ENCODE peak calls at places on chromosomes 12 and 14, in eight cellular contexts. One of them, this sample, is unnamed.

GRCh38 chr12:104951759-104952509 is 6.2 kb downstream of the SLC41A2 start:
- DNase-seq in NCI-H2081: no peak
- DNase-seq in GM13976: no peak
- DNase-seq in GDM1: no peak
- DNase-seq in GM19239: no peak
- DNase-seq in cardiac fibroblast: peak
- DNase-seq in A549: no peak
- DNase-seq in AG04450: no peak
- DNase-seq in this sample: no peak

GRCh38 chr14:61547186-61548121 is 147.9 kb upstream of the HIF1A start:
- DNase-seq in NCI-H2081: no peak
- DNase-seq in GM13976: no peak
- DNase-seq in GDM1: no peak
- DNase-seq in GM19239: no peak
- DNase-seq in cardiac fibroblast: peak
- DNase-seq in A549: peak
- DNase-seq in AG04450: no peak
- DNase-seq in this sample: no peak

GRCh38 chr14:91284146-91284790 is 39.8 kb upstream of the GPR68 start:
- DNase-seq in NCI-H2081: no peak
- DNase-seq in GM13976: no peak
- DNase-seq in GDM1: no peak
- DNase-seq in GM19239: no peak
- DNase-seq in cardiac fibroblast: peak
- DNase-seq in A549: no peak
- DNase-seq in AG04450: peak
- DNase-seq in this sample: no peak

GRCh38 chr14:51219473-51220448 is 20.3 kb upstream of the TMX1 start:
- DNase-seq in NCI-H2081: peak
- DNase-seq in GM13976: no peak
- DNase-seq in GDM1: no peak
- DNase-seq in GM19239: no peak
- DNase-seq in cardiac fibroblast: peak
- DNase-seq in A549: peak
- DNase-seq in AG04450: no peak
- DNase-seq in this sample: peak

GRCh38 chr14:22533057-22533704 is 55.8 kb downstream of the DAD1 start:
- DNase-seq in NCI-H2081: no peak
- DNase-seq in GM13976: no peak
- DNase-seq in GDM1: no peak
- DNase-seq in GM19239: no peak
- DNase-seq in cardiac fibroblast: no peak
- DNase-seq in A549: no peak
- DNase-seq in AG04450: no peak
- DNase-seq in this sample: no peak

GRCh38 chr12:80912906-80913769 is 24.6 kb downstream of the LIN7A start:
- DNase-seq in NCI-H2081: no peak
- DNase-seq in GM13976: no peak
- DNase-seq in GDM1: no peak
- DNase-seq in GM19239: no peak
- DNase-seq in cardiac fibroblast: no peak
- DNase-seq in A549: no peak
- DNase-seq in AG04450: no peak
- DNase-seq in this sample: no peak

GRCh38 chr12:26821212-26821701 is 11.7 kb downstream of the ITPR2 start:
- DNase-seq in NCI-H2081: no peak
- DNase-seq in GM13976: no peak
- DNase-seq in GDM1: no peak
- DNase-seq in GM19239: no peak
- DNase-seq in cardiac fibroblast: peak
- DNase-seq in A549: no peak
- DNase-seq in AG04450: no peak
- DNase-seq in this sample: no peak

GRCh38 chr12:100168562-100168961 is 25.9 kb upstream of the BLTP3B start:
- DNase-seq in NCI-H2081: no peak
- DNase-seq in GM13976: no peak
- DNase-seq in GDM1: no peak
- DNase-seq in GM19239: no peak
- DNase-seq in cardiac fibroblast: no peak
- DNase-seq in A549: no peak
- DNase-seq in AG04450: no peak
- DNase-seq in this sample: no peak

GRCh38 chr12:107884769-107885694 is 110.5 kb downstream of the ASCL4 start:
- DNase-seq in NCI-H2081: peak
- DNase-seq in GM13976: peak
- DNase-seq in GDM1: peak
- DNase-seq in GM19239: peak
- DNase-seq in cardiac fibroblast: peak
- DNase-seq in A549: peak
- DNase-seq in AG04450: peak
- DNase-seq in this sample: peak

GRCh38 chr12:80353254-80353653 is 90.8 kb upstream of the PTPRQ start:
- DNase-seq in NCI-H2081: no peak
- DNase-seq in GM13976: no peak
- DNase-seq in GDM1: no peak
- DNase-seq in GM19239: no peak
- DNase-seq in cardiac fibroblast: peak
- DNase-seq in A549: no peak
- DNase-seq in AG04450: no peak
- DNase-seq in this sample: no peak